ENCODE peak calls at places on chromosomes 4 and X, in six cellular contexts. I, K, V, O, D and W are unnamed samples.
A peak's percentile ranks its signal among the peaks of the same experiment; 100 is the strongest.

GRCh38 chrX:101507372-101507771 is 22.1 kb downstream of the ARMCX4 start:
- DNase-seq in I (no peak), K (no peak), V (no peak), O (no peak), D (no peak), W (no peak)

GRCh38 chr4:183873389-183874185 is 31.5 kb upstream of the STOX2 start:
- DNase-seq in I (no peak), K (no peak), V (no peak), O (no peak), D (no peak), W (no peak)

GRCh38 chr4:128980816-128981326 is 112.5 kb downstream of the SCLT1 start:
- DNase-seq in I (no peak), K (no peak), V (no peak), O (no peak), D (no peak), W (no peak)

GRCh38 chrX:120310861-120311631 is at the start of gene TMEM255A:
- DNase-seq in I (no peak), K (no peak), V (no peak), O (peak; percentile 37), D (no peak), W (no peak)

GRCh38 chrX:29935455-29935854 is 279.9 kb upstream of the MAGEB2 start:
- DNase-seq in I (no peak), K (no peak), V (no peak), O (no peak), D (no peak), W (no peak)

GRCh38 chrX:124342174-124342867 is 4.0 kb upstream of the SH2D1A start:
- DNase-seq in I (no peak), K (no peak), V (no peak), O (no peak), D (no peak), W (no peak)

GRCh38 chrX:46209768-46210167 is 335.5 kb downstream of the ZNF674 start:
- DNase-seq in I (peak; percentile 33), K (no peak), V (no peak), O (no peak), D (no peak), W (no peak)

GRCh38 chrX:71626576-71626975 is 8.3 kb upstream of the CXCR3 start:
- DNase-seq in I (peak; percentile 12), K (no peak), V (no peak), O (peak; percentile 51), D (no peak), W (no peak)

GRCh38 chr4:157459789-157460188 is 239.3 kb downstream of the GRIA2 start:
- DNase-seq in I (peak; percentile 37), K (no peak), V (no peak), O (no peak), D (no peak), W (no peak)

GRCh38 chr4:179977378-179977777 is 2265.8 kb upstream of the TENM3 start:
- DNase-seq in I (no peak), K (no peak), V (no peak), O (no peak), D (no peak), W (no peak)

GRCh38 chrX:108186811-108187210 is 95.2 kb downstream of the ATG4A start:
- DNase-seq in I (peak; percentile 70), K (no peak), V (no peak), O (no peak), D (no peak), W (no peak)

GRCh38 chr4:44447563-44448504 is 775 bp downstream of the KCTD8 start:
- DNase-seq in I (no peak), K (peak; percentile 25), V (peak; percentile 74), O (peak; percentile 43), D (peak; percentile 10), W (peak; percentile 45)

GRCh38 chr4:48450740-48451139 is 32.4 kb upstream of the SLC10A4 start:
- DNase-seq in I (no peak), K (no peak), V (no peak), O (no peak), D (no peak), W (no peak)

GRCh38 chr4:48454591-48454990 is 28.6 kb upstream of the SLC10A4 start:
- DNase-seq in I (no peak), K (no peak), V (no peak), O (no peak), D (no peak), W (no peak)

GRCh38 chr4:48445704-48446103 is 37.4 kb upstream of the SLC10A4 start:
- DNase-seq in I (peak; percentile 17), K (no peak), V (no peak), O (no peak), D (no peak), W (no peak)

GRCh38 chr4:48449151-48449550 is 34.0 kb upstream of the SLC10A4 start:
- DNase-seq in I (no peak), K (no peak), V (no peak), O (no peak), D (no peak), W (no peak)
- TF ChIP-seq CTCF in I (no peak), K (no peak), V (no peak), O (no peak), D (no peak), W (no peak)

GRCh38 chrX:9885150-9885549 is 82.0 kb upstream of the CLDN34 start:
- DNase-seq in I (peak; percentile 78), K (peak; percentile 11), V (peak; percentile 42), O (peak; percentile 77), D (peak; percentile 40), W (peak; percentile 74)
- TF ChIP-seq CTCF in I (peak; percentile 70), K (no peak), V (peak; percentile 62), O (peak; percentile 61), D (peak; percentile 68), W (peak; percentile 57)

GRCh38 chrX:6557690-6558089 is 22.8 kb upstream of the VCX3A start:
- DNase-seq in I (no peak), K (no peak), V (no peak), O (no peak), D (no peak), W (no peak)
- TF ChIP-seq CTCF in I (no peak), K (no peak), V (no peak), O (no peak), D (no peak), W (no peak)

GRCh38 chr4:22607382-22607781 is 85.4 kb upstream of the GBA3 start:
- DNase-seq in I (peak; percentile 69), K (peak; percentile 14), V (no peak), O (no peak), D (no peak), W (peak; percentile 15)
- TF ChIP-seq CTCF in I (peak; percentile 52), K (peak; percentile 60), V (peak; percentile 21), O (peak; percentile 50), D (peak; percentile 49), W (peak; percentile 15)

DNA sequence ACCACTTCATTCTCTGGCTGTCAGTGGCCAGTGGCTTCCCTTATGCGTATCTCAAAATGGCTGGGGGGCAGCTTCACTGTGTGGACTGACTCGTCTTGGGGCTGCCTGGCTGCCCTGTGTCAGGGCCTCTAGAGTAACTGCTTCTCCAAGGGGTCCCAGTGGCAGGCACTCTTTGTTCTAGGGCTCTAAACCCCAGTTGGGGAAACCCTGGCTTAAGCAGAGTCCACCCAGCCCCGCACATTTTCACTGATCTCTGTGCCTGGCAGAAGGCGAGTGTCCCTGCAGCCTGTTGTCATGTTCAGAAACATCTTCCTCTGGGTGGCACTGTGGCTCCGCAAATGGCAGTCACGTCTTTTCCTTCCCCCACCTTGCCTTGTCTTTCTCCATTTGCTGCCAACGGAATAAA is 59.7 kb downstream of the NBDY start:
- DNase-seq in I (no peak), K (peak; percentile 27), V (peak; percentile 81), O (no peak), D (no peak), W (no peak)
- TF ChIP-seq CTCF in I (no peak), K (peak; percentile 56), V (no peak), O (no peak), D (peak; percentile 64), W (no peak)

GRCh38 chr4:113350576-113350975 is 301.1 kb downstream of the ANK2 start:
- DNase-seq in I (no peak), K (no peak), V (no peak), O (no peak), D (no peak), W (no peak)

GRCh38 chr4:113358784-113359183 is 309.3 kb downstream of the ANK2 start:
- DNase-seq in I (no peak), K (no peak), V (no peak), O (no peak), D (no peak), W (no peak)

GRCh38 chr4:113356452-113356851 is 307.0 kb downstream of the ANK2 start:
- DNase-seq in I (no peak), K (no peak), V (no peak), O (no peak), D (no peak), W (no peak)

GRCh38 chr4:113355550-113356371 is 306.3 kb downstream of the ANK2 start:
- DNase-seq in I (peak; percentile 87), K (no peak), V (no peak), O (no peak), D (peak; percentile 40), W (peak; percentile 79)
- TF ChIP-seq CTCF in I (no peak), K (no peak), V (no peak), O (no peak), D (no peak), W (peak; percentile 26)

GRCh38 chrX:154357205-154357604 is 17.2 kb downstream of the FLNA start:
- DNase-seq in I (no peak), K (no peak), V (no peak), O (no peak), D (no peak), W (no peak)
- TF ChIP-seq CTCF in I (no peak), K (no peak), V (no peak), O (no peak), D (no peak), W (no peak)

GRCh38 chrX:116198235-116198634 is 27.7 kb downstream of the AGTR2 start:
- DNase-seq in I (no peak), K (no peak), V (no peak), O (no peak), D (no peak), W (no peak)

GRCh38 chrX:116194649-116195048 is 24.1 kb downstream of the AGTR2 start:
- DNase-seq in I (no peak), K (no peak), V (no peak), O (no peak), D (no peak), W (no peak)

DNA sequence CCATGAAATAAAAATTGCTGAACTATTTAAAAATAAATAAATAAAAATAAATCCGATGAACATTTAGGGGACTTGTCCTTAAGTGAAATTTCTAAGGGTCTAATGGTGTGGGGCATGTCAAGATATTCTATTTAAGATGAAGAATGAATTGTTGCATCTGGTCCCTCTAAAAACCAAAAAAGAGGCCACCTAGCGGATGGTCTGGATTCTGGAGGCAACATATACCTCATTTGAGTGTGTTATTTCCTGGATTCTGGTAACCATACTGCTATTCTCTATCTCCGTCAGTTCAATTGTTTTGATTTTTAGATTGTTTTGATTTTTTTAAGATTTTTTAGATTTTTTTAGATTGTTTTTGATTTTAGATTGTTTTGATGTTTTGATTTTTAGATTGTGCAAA is 28.3 kb downstream of the AGTR2 start:
- DNase-seq in I (peak; percentile 21), K (no peak), V (no peak), O (no peak), D (no peak), W (no peak)
- TF ChIP-seq CTCF in I (peak; percentile 8), K (no peak), V (no peak), O (no peak), D (no peak), W (no peak)